ENCODE peak calls at places on chromosomes 6 and 20, in five cellular contexts. One of them, this sample, is unnamed.

GRCh38 chr6:157445277-157445676 is 64.3 kb downstream of the ZDHHC14 start:
- DNase-seq in body of pancreas: no peak
- DNase-seq in K562: no peak
- DNase-seq in right atrium auricular region: no peak
- DNase-seq in Peyer's patch: no peak
- DNase-seq in this sample: no peak

GRCh38 chr20:34172926-34173325 is 60.9 kb upstream of the EIF2S2 start:
- DNase-seq in body of pancreas: no peak
- DNase-seq in K562: no peak
- DNase-seq in right atrium auricular region: no peak
- DNase-seq in Peyer's patch: no peak
- DNase-seq in this sample: no peak

GRCh38 chr20:43827940-43828562 is 86.6 kb upstream of the TOX2 start:
- DNase-seq in body of pancreas: no peak
- DNase-seq in K562: no peak
- DNase-seq in right atrium auricular region: peak; percentile 40
- DNase-seq in Peyer's patch: no peak
- DNase-seq in this sample: no peak

GRCh38 chr6:16041327-16041726 is 87.6 kb upstream of the MYLIP start:
- DNase-seq in body of pancreas: no peak
- DNase-seq in K562: no peak
- DNase-seq in right atrium auricular region: no peak
- DNase-seq in Peyer's patch: no peak
- DNase-seq in this sample: no peak

GRCh38 chr6:164477126-164477525 is 832.3 kb downstream of the C6orf118 start:
- DNase-seq in body of pancreas: no peak
- DNase-seq in K562: no peak
- DNase-seq in right atrium auricular region: no peak
- DNase-seq in Peyer's patch: no peak
- DNase-seq in this sample: no peak

GRCh38 chr6:134161036-134161435 is 108.6 kb upstream of the SLC2A12 start:
- DNase-seq in body of pancreas: no peak
- DNase-seq in K562: no peak
- DNase-seq in right atrium auricular region: no peak
- DNase-seq in Peyer's patch: no peak
- DNase-seq in this sample: no peak

GRCh38 chr20:63835031-63835858 is 4.2 kb upstream of the ZBTB46 start:
- DNase-seq in body of pancreas: peak; percentile 96
- DNase-seq in K562: peak; percentile 87
- DNase-seq in right atrium auricular region: peak; percentile 96
- DNase-seq in Peyer's patch: peak; percentile 80
- DNase-seq in this sample: peak; percentile 91

GRCh38 chr6:25138024-25138696 is 141.0 kb upstream of the CARMIL1 start:
- DNase-seq in body of pancreas: peak; percentile 61
- DNase-seq in K562: no peak
- DNase-seq in right atrium auricular region: peak; percentile 75
- DNase-seq in Peyer's patch: peak; percentile 85
- DNase-seq in this sample: no peak

GRCh38 chr6:157120523-157121232 is 202.6 kb downstream of the TMEM242 start:
- DNase-seq in body of pancreas: no peak
- DNase-seq in K562: no peak
- DNase-seq in right atrium auricular region: no peak
- DNase-seq in Peyer's patch: no peak
- DNase-seq in this sample: no peak

GRCh38 chr6:26537846-26538571 is at the start of gene HMGN4:
- DNase-seq in body of pancreas: peak; percentile 88
- DNase-seq in K562: peak; percentile 91
- DNase-seq in right atrium auricular region: peak; percentile 88
- DNase-seq in Peyer's patch: peak; percentile 91
- DNase-seq in this sample: peak; percentile 90

GRCh38 chr20:61627791-61628415 is 375.8 kb downstream of the CDH4 start:
- DNase-seq in body of pancreas: no peak
- DNase-seq in K562: no peak
- DNase-seq in right atrium auricular region: no peak
- DNase-seq in Peyer's patch: no peak
- DNase-seq in this sample: no peak

GRCh38 chr6:31666337-31666960 is 569 bp downstream of the CSNK2B start:
- DNase-seq in body of pancreas: no peak
- DNase-seq in K562: peak; percentile 37
- DNase-seq in right atrium auricular region: no peak
- DNase-seq in Peyer's patch: no peak
- DNase-seq in this sample: no peak

GRCh38 chr6:158219229-158219628 is 51.1 kb downstream of the GTF2H5 start:
- DNase-seq in body of pancreas: peak; percentile 29
- DNase-seq in K562: no peak
- DNase-seq in right atrium auricular region: no peak
- DNase-seq in Peyer's patch: no peak
- DNase-seq in this sample: no peak

GRCh38 chr6:130906736-130907381 is 79.7 kb downstream of the SMLR1 start:
- DNase-seq in body of pancreas: no peak
- DNase-seq in K562: no peak
- DNase-seq in right atrium auricular region: no peak
- DNase-seq in Peyer's patch: no peak
- DNase-seq in this sample: no peak

GRCh38 chr20:34896086-34896551 is 19.7 kb downstream of the ACSS2 start:
- DNase-seq in body of pancreas: no peak
- DNase-seq in K562: no peak
- DNase-seq in right atrium auricular region: no peak
- DNase-seq in Peyer's patch: no peak
- DNase-seq in this sample: no peak

GRCh38 chr6:156963712-156964700 is 186.8 kb downstream of the ARID1B start:
- DNase-seq in body of pancreas: no peak
- DNase-seq in K562: no peak
- DNase-seq in right atrium auricular region: no peak
- DNase-seq in Peyer's patch: peak; percentile 76
- DNase-seq in this sample: no peak

GRCh38 chr20:17969276-17969883 is 562 bp downstream of the MGME1 start:
- DNase-seq in body of pancreas: peak; percentile 50
- DNase-seq in K562: peak; percentile 26
- DNase-seq in right atrium auricular region: no peak
- DNase-seq in Peyer's patch: peak; percentile 71
- DNase-seq in this sample: peak; percentile 36

GRCh38 chr6:2611092-2611491 is 139.6 kb downstream of the MYLK4 start:
- DNase-seq in body of pancreas: peak; percentile 11
- DNase-seq in K562: no peak
- DNase-seq in right atrium auricular region: no peak
- DNase-seq in Peyer's patch: no peak
- DNase-seq in this sample: no peak

GRCh38 chr20:34538671-34539123 is 19.8 kb upstream of the MAP1LC3A start:
- DNase-seq in body of pancreas: peak; percentile 62
- DNase-seq in K562: peak; percentile 72
- DNase-seq in right atrium auricular region: no peak
- DNase-seq in Peyer's patch: peak; percentile 82
- DNase-seq in this sample: peak; percentile 65

GRCh38 chr6:52513464-52513863 is 63.4 kb downstream of the TRAM2 start:
- DNase-seq in body of pancreas: no peak
- DNase-seq in K562: peak; percentile 62
- DNase-seq in right atrium auricular region: no peak
- DNase-seq in Peyer's patch: peak; percentile 38
- DNase-seq in this sample: peak; percentile 35
- H3K4me1 ChIP-seq in body of pancreas: peaks cover 11% of the 10 kb centered on the region
- H3K4me1 ChIP-seq in K562: peaks cover 41% of the 10 kb centered on the region
- H3K4me1 ChIP-seq in right atrium auricular region: no peaks in the 10 kb centered on the region
- H3K4me1 ChIP-seq in Peyer's patch: no peaks in the 10 kb centered on the region
- H3K4me1 ChIP-seq in this sample: peaks cover 18% of the 10 kb centered on the region

GRCh38 chr20:5187122-5187521 is 60.3 kb downstream of the CDS2 start:
- DNase-seq in body of pancreas: no peak
- DNase-seq in K562: no peak
- DNase-seq in right atrium auricular region: no peak
- DNase-seq in Peyer's patch: no peak
- DNase-seq in this sample: no peak

GRCh38 chr20:5191829-5192569 is 65.2 kb downstream of the CDS2 start:
- DNase-seq in body of pancreas: peak; percentile 59
- DNase-seq in K562: peak; percentile 59
- DNase-seq in right atrium auricular region: no peak
- DNase-seq in Peyer's patch: peak; percentile 64
- DNase-seq in this sample: peak; percentile 53

GRCh38 chr20:5190444-5190843 is 63.6 kb downstream of the CDS2 start:
- DNase-seq in body of pancreas: no peak
- DNase-seq in K562: no peak
- DNase-seq in right atrium auricular region: no peak
- DNase-seq in Peyer's patch: no peak
- DNase-seq in this sample: no peak

GRCh38 chr20:5188736-5189135 is 61.9 kb downstream of the CDS2 start:
- DNase-seq in body of pancreas: no peak
- DNase-seq in K562: no peak
- DNase-seq in right atrium auricular region: no peak
- DNase-seq in Peyer's patch: no peak
- DNase-seq in this sample: no peak

GRCh38 chr20:5189917-5190316 is 63.1 kb downstream of the CDS2 start:
- DNase-seq in body of pancreas: no peak
- DNase-seq in K562: no peak
- DNase-seq in right atrium auricular region: no peak
- DNase-seq in Peyer's patch: no peak
- DNase-seq in this sample: no peak
- H3K4me3 ChIP-seq in body of pancreas: no peak overlapping the region
- H3K4me3 ChIP-seq in K562: no peak overlapping the region
- H3K4me3 ChIP-seq in right atrium auricular region: no peak overlapping the region
- H3K4me3 ChIP-seq in Peyer's patch: no peak overlapping the region
- H3K4me3 ChIP-seq in this sample: no peak overlapping the region

GRCh38 chr6:17883665-17884500 is 103.6 kb downstream of the KIF13A start:
- DNase-seq in body of pancreas: no peak
- DNase-seq in K562: no peak
- DNase-seq in right atrium auricular region: no peak
- DNase-seq in Peyer's patch: no peak
- DNase-seq in this sample: no peak

GRCh38 chr6:17884501-17885039 is 102.9 kb downstream of the KIF13A start:
- DNase-seq in body of pancreas: no peak
- DNase-seq in K562: no peak
- DNase-seq in right atrium auricular region: no peak
- DNase-seq in Peyer's patch: no peak
- DNase-seq in this sample: no peak

GRCh38 chr6:17886891-17887290 is 100.5 kb downstream of the KIF13A start:
- DNase-seq in body of pancreas: no peak
- DNase-seq in K562: no peak
- DNase-seq in right atrium auricular region: no peak
- DNase-seq in Peyer's patch: no peak
- DNase-seq in this sample: no peak

GRCh38 chr6:17885889-17886576 is 101.4 kb downstream of the KIF13A start:
- DNase-seq in body of pancreas: no peak
- DNase-seq in K562: no peak
- DNase-seq in right atrium auricular region: no peak
- DNase-seq in Peyer's patch: no peak
- DNase-seq in this sample: no peak

GRCh38 chr6:17885079-17885478 is 102.4 kb downstream of the KIF13A start:
- DNase-seq in body of pancreas: no peak
- DNase-seq in K562: no peak
- DNase-seq in right atrium auricular region: no peak
- DNase-seq in Peyer's patch: no peak
- DNase-seq in this sample: no peak
- H3K4me1 ChIP-seq in body of pancreas: no peaks in the 10 kb centered on the region
- H3K4me1 ChIP-seq in K562: peaks cover 26% of the 10 kb centered on the region
- H3K4me1 ChIP-seq in right atrium auricular region: no peaks in the 10 kb centered on the region
- H3K4me1 ChIP-seq in Peyer's patch: peaks cover 11% of the 10 kb centered on the region
- H3K4me1 ChIP-seq in this sample: no peaks in the 10 kb centered on the region

DNA sequence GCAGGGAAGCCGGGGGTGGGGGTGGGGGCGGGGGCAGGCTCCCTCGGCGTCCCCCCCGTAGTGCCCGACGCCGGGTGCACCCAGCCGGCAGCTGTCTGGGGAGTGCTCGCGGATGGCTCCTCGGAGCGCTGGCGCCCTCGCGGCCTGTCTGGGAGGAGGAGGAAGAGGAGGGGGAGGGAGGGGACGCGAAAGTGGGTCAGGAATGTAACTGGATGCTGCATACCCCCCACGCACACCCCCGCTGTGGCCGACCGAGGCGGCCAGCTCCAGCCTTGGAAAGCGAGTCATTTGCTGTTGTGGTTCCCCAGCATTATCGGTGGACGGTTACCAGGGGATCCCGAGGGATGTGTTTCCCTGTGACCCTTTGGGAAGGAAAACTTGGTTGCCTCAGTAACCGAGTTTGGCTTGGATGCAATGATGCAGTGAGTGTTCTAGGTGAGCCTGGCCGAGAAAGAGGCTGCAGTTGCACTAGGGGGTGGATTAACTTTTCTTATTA is 55.3 kb upstream of the RREB1 start:
- DNase-seq in body of pancreas: peak; percentile 75
- DNase-seq in K562: no peak
- DNase-seq in right atrium auricular region: no peak
- DNase-seq in Peyer's patch: peak; percentile 53
- DNase-seq in this sample: peak; percentile 8
- H3K4me3 ChIP-seq in body of pancreas: peak overlapping the region; percentile 62
- H3K4me3 ChIP-seq in K562: no peak overlapping the region
- H3K4me3 ChIP-seq in right atrium auricular region: peak overlapping the region; percentile 49
- H3K4me3 ChIP-seq in Peyer's patch: peak overlapping the region; percentile 69
- H3K4me3 ChIP-seq in this sample: peak overlapping the region; percentile 60

GRCh38 chr6:5998236-5998635 is 8.5 kb downstream of the NRN1 start:
- DNase-seq in body of pancreas: no peak
- DNase-seq in K562: no peak
- DNase-seq in right atrium auricular region: no peak
- DNase-seq in Peyer's patch: no peak
- DNase-seq in this sample: no peak
- H3K4me1 ChIP-seq in body of pancreas: peaks cover 49% of the 10 kb centered on the region
- H3K4me1 ChIP-seq in K562: no peaks in the 10 kb centered on the region
- H3K4me1 ChIP-seq in right atrium auricular region: no peaks in the 10 kb centered on the region
- H3K4me1 ChIP-seq in Peyer's patch: peaks cover 16% of the 10 kb centered on the region
- H3K4me1 ChIP-seq in this sample: peaks cover 3% of the 10 kb centered on the region

DNA sequence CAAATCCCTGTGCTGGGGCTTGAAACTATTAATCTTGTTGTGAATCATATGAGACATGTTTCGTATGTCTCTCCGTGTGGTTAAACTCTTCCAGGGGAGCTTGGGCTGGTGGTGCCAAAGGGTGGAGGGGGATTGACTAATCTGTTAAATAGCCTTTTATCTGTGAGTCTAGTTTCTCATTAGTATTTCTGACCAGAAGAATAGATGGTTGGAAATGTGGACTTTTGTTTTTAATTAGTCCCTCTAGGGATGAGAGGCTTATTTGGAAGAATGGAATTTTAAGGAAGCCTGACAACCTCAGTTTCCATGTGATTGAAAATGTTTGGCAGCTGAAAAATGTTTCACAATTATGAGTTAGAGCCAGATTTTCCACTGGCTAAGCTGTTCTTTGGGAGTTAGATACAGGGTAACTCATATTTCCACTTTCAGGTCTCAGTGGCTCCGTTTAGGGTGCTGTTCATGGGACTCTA is 117.3 kb downstream of the BCKDHB start:
- DNase-seq in body of pancreas: no peak
- DNase-seq in K562: no peak
- DNase-seq in right atrium auricular region: no peak
- DNase-seq in Peyer's patch: no peak
- DNase-seq in this sample: no peak
- H3K4me3 ChIP-seq in body of pancreas: no peak overlapping the region
- H3K4me3 ChIP-seq in K562: no peak overlapping the region
- H3K4me3 ChIP-seq in right atrium auricular region: no peak overlapping the region
- H3K4me3 ChIP-seq in Peyer's patch: no peak overlapping the region
- H3K4me3 ChIP-seq in this sample: no peak overlapping the region

This sample was measured in BE2C.